ENCODE peak calls at places on chromosomes 7 and 10, in seven cellular contexts. One of them, this sample, is unnamed.

GRCh38 chr10:78304091-78305045 is 270.7 kb downstream of the RPS24 start:
- DNase-seq in fibroblast of villous mesenchyme: no peak
- DNase-seq in GM10248: no peak
- DNase-seq in CD4-positive, alpha-beta T cell: no peak
- DNase-seq in heart right ventricle: no peak
- DNase-seq in CD8-positive, alpha-beta T cell: no peak
- DNase-seq in uterus: peak; percentile 14
- DNase-seq in this sample: no peak

GRCh38 chr7:30795161-30795943 is 24.1 kb downstream of the MINDY4 start:
- DNase-seq in uterus: no peak
- DNase-seq in CD8-positive, alpha-beta T cell: no peak
- DNase-seq in heart right ventricle: no peak
- DNase-seq in GM10248: no peak
- DNase-seq in CD4-positive, alpha-beta T cell: no peak
- DNase-seq in fibroblast of villous mesenchyme: no peak
- DNase-seq in this sample: no peak

GRCh38 chr10:63504145-63504881 is 16.9 kb upstream of the REEP3 start:
- DNase-seq in heart right ventricle: no peak
- DNase-seq in uterus: no peak
- DNase-seq in CD8-positive, alpha-beta T cell: no peak
- DNase-seq in fibroblast of villous mesenchyme: no peak
- DNase-seq in GM10248: no peak
- DNase-seq in CD4-positive, alpha-beta T cell: no peak
- DNase-seq in this sample: no peak

GRCh38 chr7:133284092-133284491 is 31.2 kb downstream of the EXOC4 start:
- DNase-seq in GM10248: no peak
- DNase-seq in fibroblast of villous mesenchyme: no peak
- DNase-seq in heart right ventricle: no peak
- DNase-seq in CD8-positive, alpha-beta T cell: no peak
- DNase-seq in CD4-positive, alpha-beta T cell: no peak
- DNase-seq in uterus: no peak
- DNase-seq in this sample: no peak

GRCh38 chr7:45457591-45457990 is 116.6 kb upstream of the ADCY1 start:
- DNase-seq in GM10248: no peak
- DNase-seq in heart right ventricle: no peak
- DNase-seq in CD4-positive, alpha-beta T cell: no peak
- DNase-seq in uterus: no peak
- DNase-seq in fibroblast of villous mesenchyme: no peak
- DNase-seq in CD8-positive, alpha-beta T cell: no peak
- DNase-seq in this sample: no peak

GRCh38 chr10:124994573-124995473 is 52.9 kb downstream of the ZRANB1 start:
- DNase-seq in heart right ventricle: no peak
- DNase-seq in uterus: no peak
- DNase-seq in GM10248: peak; percentile 9
- DNase-seq in CD4-positive, alpha-beta T cell: no peak
- DNase-seq in CD8-positive, alpha-beta T cell: no peak
- DNase-seq in fibroblast of villous mesenchyme: no peak
- DNase-seq in this sample: no peak

GRCh38 chr7:33973235-33974015 is 68.1 kb downstream of the BMPER start:
- DNase-seq in CD8-positive, alpha-beta T cell: no peak
- DNase-seq in uterus: no peak
- DNase-seq in GM10248: no peak
- DNase-seq in fibroblast of villous mesenchyme: no peak
- DNase-seq in heart right ventricle: no peak
- DNase-seq in CD4-positive, alpha-beta T cell: no peak
- DNase-seq in this sample: no peak

GRCh38 chr10:113326160-113327111 is 226.4 kb upstream of the HABP2 start:
- DNase-seq in fibroblast of villous mesenchyme: peak; percentile 74
- DNase-seq in CD8-positive, alpha-beta T cell: no peak
- DNase-seq in GM10248: peak; percentile 35
- DNase-seq in heart right ventricle: peak; percentile 46
- DNase-seq in uterus: peak; percentile 50
- DNase-seq in CD4-positive, alpha-beta T cell: no peak
- DNase-seq in this sample: no peak

GRCh38 chr7:107029061-107029763 is 15.3 kb upstream of the PRKAR2B start:
- DNase-seq in heart right ventricle: no peak
- DNase-seq in GM10248: no peak
- DNase-seq in CD8-positive, alpha-beta T cell: no peak
- DNase-seq in fibroblast of villous mesenchyme: peak; percentile 29
- DNase-seq in CD4-positive, alpha-beta T cell: no peak
- DNase-seq in uterus: no peak
- DNase-seq in this sample: no peak

GRCh38 chr10:78772083-78772482 is 296.7 kb upstream of the ZMIZ1 start:
- DNase-seq in GM10248: no peak
- DNase-seq in heart right ventricle: no peak
- DNase-seq in CD4-positive, alpha-beta T cell: no peak
- DNase-seq in fibroblast of villous mesenchyme: no peak
- DNase-seq in CD8-positive, alpha-beta T cell: no peak
- DNase-seq in uterus: no peak
- DNase-seq in this sample: no peak

GRCh38 chr7:57423768-57424167 is 26.2 kb upstream of the ZNF716 start:
- DNase-seq in GM10248: no peak
- DNase-seq in heart right ventricle: no peak
- DNase-seq in uterus: no peak
- DNase-seq in fibroblast of villous mesenchyme: no peak
- DNase-seq in CD4-positive, alpha-beta T cell: no peak
- DNase-seq in CD8-positive, alpha-beta T cell: no peak
- DNase-seq in this sample: no peak
- TF ChIP-seq CTCF in GM10248: no peak
- TF ChIP-seq CTCF in heart right ventricle: no peak
- TF ChIP-seq CTCF in uterus: no peak
- TF ChIP-seq CTCF in fibroblast of villous mesenchyme: no peak
- TF ChIP-seq CTCF in CD4-positive, alpha-beta T cell: no peak
- TF ChIP-seq CTCF in CD8-positive, alpha-beta T cell: no peak
- TF ChIP-seq CTCF in this sample: no peak

GRCh38 chr10:53298443-53298842 is 525.9 kb upstream of the MBL2 start:
- DNase-seq in heart right ventricle: no peak
- DNase-seq in uterus: no peak
- DNase-seq in CD8-positive, alpha-beta T cell: no peak
- DNase-seq in fibroblast of villous mesenchyme: no peak
- DNase-seq in GM10248: no peak
- DNase-seq in CD4-positive, alpha-beta T cell: no peak
- DNase-seq in this sample: no peak
- TF ChIP-seq CTCF in heart right ventricle: no peak
- TF ChIP-seq CTCF in uterus: no peak
- TF ChIP-seq CTCF in CD8-positive, alpha-beta T cell: no peak
- TF ChIP-seq CTCF in fibroblast of villous mesenchyme: no peak
- TF ChIP-seq CTCF in GM10248: no peak
- TF ChIP-seq CTCF in CD4-positive, alpha-beta T cell: no peak
- TF ChIP-seq CTCF in this sample: no peak

GRCh38 chr10:14558025-14558424 is 216.7 kb downstream of the FAM107B start:
- DNase-seq in uterus: no peak
- DNase-seq in GM10248: no peak
- DNase-seq in CD4-positive, alpha-beta T cell: no peak
- DNase-seq in fibroblast of villous mesenchyme: no peak
- DNase-seq in CD8-positive, alpha-beta T cell: no peak
- DNase-seq in heart right ventricle: no peak
- DNase-seq in this sample: no peak

GRCh38 chr10:14562615-14563214 is 212.0 kb downstream of the FAM107B start:
- DNase-seq in fibroblast of villous mesenchyme: peak; percentile 79
- DNase-seq in CD8-positive, alpha-beta T cell: no peak
- DNase-seq in uterus: no peak
- DNase-seq in CD4-positive, alpha-beta T cell: no peak
- DNase-seq in heart right ventricle: no peak
- DNase-seq in GM10248: no peak
- DNase-seq in this sample: no peak

GRCh38 chr10:14562197-14562596 is 212.5 kb downstream of the FAM107B start:
- DNase-seq in GM10248: no peak
- DNase-seq in fibroblast of villous mesenchyme: no peak
- DNase-seq in CD8-positive, alpha-beta T cell: no peak
- DNase-seq in heart right ventricle: no peak
- DNase-seq in uterus: no peak
- DNase-seq in CD4-positive, alpha-beta T cell: no peak
- DNase-seq in this sample: no peak

GRCh38 chr10:14560794-14561765 is 213.6 kb downstream of the FAM107B start:
- DNase-seq in uterus: no peak
- DNase-seq in fibroblast of villous mesenchyme: no peak
- DNase-seq in CD4-positive, alpha-beta T cell: no peak
- DNase-seq in heart right ventricle: no peak
- DNase-seq in CD8-positive, alpha-beta T cell: no peak
- DNase-seq in GM10248: no peak
- DNase-seq in this sample: no peak

GRCh38 chr10:14560274-14560673 is 214.4 kb downstream of the FAM107B start:
- DNase-seq in CD4-positive, alpha-beta T cell: no peak
- DNase-seq in uterus: no peak
- DNase-seq in CD8-positive, alpha-beta T cell: peak; percentile 41
- DNase-seq in GM10248: no peak
- DNase-seq in fibroblast of villous mesenchyme: peak; percentile 43
- DNase-seq in heart right ventricle: no peak
- DNase-seq in this sample: no peak
- TF ChIP-seq CTCF in CD4-positive, alpha-beta T cell: no peak
- TF ChIP-seq CTCF in uterus: no peak
- TF ChIP-seq CTCF in CD8-positive, alpha-beta T cell: peak; percentile 34
- TF ChIP-seq CTCF in GM10248: no peak
- TF ChIP-seq CTCF in fibroblast of villous mesenchyme: no peak
- TF ChIP-seq CTCF in heart right ventricle: no peak
- TF ChIP-seq CTCF in this sample: no peak

DNA sequence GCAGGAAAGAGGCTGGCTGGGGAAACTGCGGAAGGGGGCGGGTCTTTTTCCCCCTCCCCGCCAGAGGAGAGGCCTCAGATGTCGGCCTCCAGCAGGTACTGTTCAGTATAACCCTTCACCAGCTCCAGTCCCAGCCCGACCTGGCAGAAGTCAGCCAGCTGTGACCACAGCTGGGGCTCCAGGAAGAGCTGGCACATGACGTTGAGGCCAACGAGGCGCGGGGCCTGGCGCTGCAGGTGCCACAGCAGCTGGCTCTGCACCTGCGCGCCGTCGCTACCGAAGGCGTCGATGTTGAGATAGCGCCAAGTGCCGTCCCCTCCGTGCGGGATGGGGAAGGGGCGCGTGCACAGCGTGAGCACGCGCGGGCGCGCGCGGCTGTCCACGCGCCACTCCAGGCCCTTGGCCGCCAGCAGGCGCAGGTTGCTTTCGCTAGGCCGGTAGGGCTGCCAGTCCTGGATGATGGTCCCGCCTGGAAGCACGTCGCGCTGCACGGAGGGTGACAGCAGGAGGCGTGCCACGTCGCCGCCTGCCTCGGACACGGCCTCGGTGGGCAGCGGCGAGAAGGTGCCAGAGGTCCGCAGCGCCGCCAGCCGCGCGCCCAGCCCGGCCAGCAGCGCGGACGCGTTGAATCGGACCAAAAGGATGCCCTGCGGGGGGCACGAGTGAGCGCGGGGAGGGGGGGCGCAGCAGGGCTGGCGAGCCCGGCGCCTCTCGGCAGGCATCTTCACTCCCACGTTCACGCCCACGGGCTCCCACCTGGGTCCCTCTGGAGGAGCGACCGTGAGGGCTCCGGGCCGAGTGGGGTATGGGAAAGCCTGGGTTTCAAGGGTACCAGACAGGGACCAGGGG is 6.9 kb upstream of the VGF start:
- DNase-seq in heart right ventricle: no peak
- DNase-seq in CD4-positive, alpha-beta T cell: no peak
- DNase-seq in GM10248: no peak
- DNase-seq in uterus: no peak
- DNase-seq in fibroblast of villous mesenchyme: no peak
- DNase-seq in CD8-positive, alpha-beta T cell: no peak
- DNase-seq in this sample: no peak
- TF ChIP-seq CTCF in heart right ventricle: no peak
- TF ChIP-seq CTCF in CD4-positive, alpha-beta T cell: no peak
- TF ChIP-seq CTCF in GM10248: no peak
- TF ChIP-seq CTCF in uterus: no peak
- TF ChIP-seq CTCF in fibroblast of villous mesenchyme: peak; percentile 5
- TF ChIP-seq CTCF in CD8-positive, alpha-beta T cell: no peak
- TF ChIP-seq CTCF in this sample: no peak

GRCh38 chr7:140638311-140638791 is 2.3 kb downstream of the DENND2A start:
- DNase-seq in fibroblast of villous mesenchyme: peak; percentile 91
- DNase-seq in CD4-positive, alpha-beta T cell: no peak
- DNase-seq in CD8-positive, alpha-beta T cell: no peak
- DNase-seq in heart right ventricle: no peak
- DNase-seq in GM10248: no peak
- DNase-seq in uterus: peak; percentile 59
- DNase-seq in this sample: peak; percentile 75
- TF ChIP-seq CTCF in fibroblast of villous mesenchyme: peak; percentile 36
- TF ChIP-seq CTCF in CD4-positive, alpha-beta T cell: no peak
- TF ChIP-seq CTCF in CD8-positive, alpha-beta T cell: no peak
- TF ChIP-seq CTCF in heart right ventricle: no peak
- TF ChIP-seq CTCF in GM10248: no peak
- TF ChIP-seq CTCF in uterus: no peak
- TF ChIP-seq CTCF in this sample: peak; percentile 65

GRCh38 chr10:5508786-5509185 is 9.4 kb upstream of the CALML5 start:
- DNase-seq in uterus: no peak
- DNase-seq in CD8-positive, alpha-beta T cell: no peak
- DNase-seq in heart right ventricle: no peak
- DNase-seq in fibroblast of villous mesenchyme: no peak
- DNase-seq in CD4-positive, alpha-beta T cell: no peak
- DNase-seq in GM10248: no peak
- DNase-seq in this sample: no peak
- TF ChIP-seq CTCF in uterus: no peak
- TF ChIP-seq CTCF in CD8-positive, alpha-beta T cell: no peak
- TF ChIP-seq CTCF in heart right ventricle: no peak
- TF ChIP-seq CTCF in fibroblast of villous mesenchyme: no peak
- TF ChIP-seq CTCF in CD4-positive, alpha-beta T cell: no peak
- TF ChIP-seq CTCF in GM10248: no peak
- TF ChIP-seq CTCF in this sample: no peak

This sample was measured in AG09319.